ENCODE peak calls at places on chromosome 10, in seven cellular contexts. J is suprapubic skin, G is neural progenitor cell, U is GM23338, M is tibial artery, K is mammary epithelial cell, F is gastrocnemius medialis. I is an unnamed sample. For H3K4me1 and H3K36me3, the result is how much of the 10 kb centered on the place peaks cover.

GRCh38 chr10:126097558-126098215 is 201.3 kb downstream of the FANK1 start:
- DNase-seq in J (no peak), G (no peak), U (peak), M (no peak), K (no peak), F (no peak), I (no peak)

GRCh38 chr10:34116220-34116623 is 698.9 kb downstream of the PARD3 start:
- DNase-seq in J (no peak), G (no peak), U (no peak), M (no peak), K (no peak), F (no peak), I (no peak)

GRCh38 chr10:72335394-72336258 is 19.1 kb downstream of the DNAJB12 start:
- DNase-seq in J (no peak), G (no peak), U (no peak), M (peak), K (peak), F (peak), I (peak)

GRCh38 chr10:80541144-80541750 is 3.5 kb downstream of the SH2D4B start:
- DNase-seq in J (peak), G (no peak), U (no peak), M (no peak), K (no peak), F (no peak), I (no peak)

GRCh38 chr10:25059990-25060389 is 43.6 kb downstream of the THNSL1 start:
- DNase-seq in J (no peak), G (no peak), U (peak), M (peak), K (peak), F (no peak), I (peak)

GRCh38 chr10:25047902-25048301 is 31.5 kb downstream of the THNSL1 start:
- DNase-seq in J (no peak), G (no peak), U (no peak), M (peak), K (peak), F (no peak), I (no peak)

GRCh38 chr10:6491841-6492609 is 88.1 kb downstream of the PRKCQ start:
- DNase-seq in J (no peak), G (no peak), U (no peak), M (no peak), K (peak), F (no peak), I (no peak)

GRCh38 chr10:16845248-16845647 is 28.0 kb upstream of the RSU1 start:
- DNase-seq in J (no peak), G (no peak), U (no peak), M (no peak), K (no peak), F (no peak), I (no peak)

GRCh38 chr10:29873941-29874340 is 185.4 kb downstream of the JCAD start:
- DNase-seq in J (no peak), G (no peak), U (no peak), M (no peak), K (no peak), F (no peak), I (no peak)

GRCh38 chr10:17787087-17787942 is 21.8 kb upstream of the MRC1 start:
- DNase-seq in J (no peak), G (no peak), U (peak), M (no peak), K (peak), F (no peak), I (no peak)

GRCh38 chr10:131909014-131909808 is 8.4 kb downstream of the PPP2R2D start:
- DNase-seq in J (no peak), G (no peak), U (no peak), M (no peak), K (no peak), F (no peak), I (no peak)

GRCh38 chr10:70323697-70324340 is 40.0 kb upstream of the NPFFR1 start:
- DNase-seq in J (peak), G (peak), U (peak), M (no peak), K (no peak), F (peak), I (no peak)

GRCh38 chr10:112848212-112848611 is 101.8 kb upstream of the TCF7L2 start:
- DNase-seq in J (no peak), G (no peak), U (no peak), M (no peak), K (no peak), F (no peak), I (no peak)

GRCh38 chr10:102504179-102504975 is 605 bp downstream of the SUFU start:
- DNase-seq in J (no peak), G (peak), U (peak), M (peak), K (peak), F (no peak), I (peak)

GRCh38 chr10:44051584-44052385 is 333.1 kb downstream of the CXCL12 start:
- DNase-seq in J (no peak), G (no peak), U (no peak), M (no peak), K (peak), F (no peak), I (peak)

GRCh38 chr10:69042838-69043237 is 45.1 kb upstream of the SRGN start:
- DNase-seq in J (no peak), G (no peak), U (no peak), M (no peak), K (no peak), F (no peak), I (no peak)
- H3K4me1 ChIP-seq in J (under half), G (under half), U (under half), M (under half), K (under half), F (under half), I (under half)

DNA sequence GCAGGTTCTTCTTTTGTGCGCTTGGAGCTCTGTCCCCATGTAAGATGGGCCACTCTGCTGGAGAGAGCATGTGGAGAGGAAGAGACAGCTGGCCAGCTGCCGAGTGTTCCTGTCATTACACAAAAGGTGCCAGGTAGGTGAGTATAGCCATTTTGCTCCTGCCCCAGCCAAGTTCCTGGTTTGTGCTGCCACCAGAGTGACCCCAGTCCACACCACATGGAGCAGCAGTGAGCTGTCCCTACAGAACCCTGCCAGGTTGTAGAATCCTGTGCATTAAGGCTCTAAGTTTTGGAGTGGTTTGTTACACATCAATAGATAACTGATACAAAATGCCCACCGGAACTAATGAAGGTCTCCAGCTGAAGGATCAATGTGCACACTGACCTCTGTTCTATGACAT is 84.6 kb upstream of the GHITM start:
- DNase-seq in J (no peak), G (no peak), U (peak), M (no peak), K (no peak), F (no peak), I (no peak)
- TF ChIP-seq CTCF in J (no peak), G (peak), U (peak), M (no peak), K (peak), F (no peak), I (no peak)

GRCh38 chr10:96641396-96641795 is 54.6 kb upstream of the TM9SF3 start:
- DNase-seq in J (no peak), G (no peak), U (no peak), M (no peak), K (no peak), F (no peak), I (no peak)

GRCh38 chr10:96641896-96642295 is 55.1 kb upstream of the TM9SF3 start:
- DNase-seq in J (no peak), G (no peak), U (no peak), M (no peak), K (no peak), F (no peak), I (no peak)

GRCh38 chr10:96643920-96644319 is 57.1 kb upstream of the TM9SF3 start:
- DNase-seq in J (no peak), G (peak), U (no peak), M (no peak), K (no peak), F (no peak), I (no peak)

GRCh38 chr10:96642973-96643372 is 56.2 kb upstream of the TM9SF3 start:
- DNase-seq in J (no peak), G (peak), U (peak), M (peak), K (no peak), F (peak), I (peak)

DNA sequence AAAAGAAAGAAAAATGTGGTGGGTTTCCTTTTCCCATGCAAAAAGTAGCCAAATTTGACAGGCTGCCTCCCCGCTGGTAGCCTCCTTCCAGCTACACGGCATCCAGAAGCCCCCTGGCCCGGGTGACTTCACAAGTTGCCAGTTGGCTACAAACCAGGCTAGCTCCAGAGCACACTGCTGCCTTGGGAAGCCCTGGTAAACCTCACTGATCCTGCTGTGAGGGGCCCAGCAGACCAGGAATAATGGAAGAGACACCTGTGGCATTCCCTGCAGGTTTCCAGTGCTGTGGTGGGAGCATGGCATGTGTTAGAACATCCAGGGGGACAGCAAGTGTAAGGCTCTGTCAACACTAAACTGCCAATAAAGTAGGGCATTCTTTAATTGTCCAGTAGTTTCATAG is 55.7 kb upstream of the TM9SF3 start:
- DNase-seq in J (no peak), G (no peak), U (no peak), M (no peak), K (no peak), F (no peak), I (no peak)
- H3K36me3 ChIP-seq in J (under half), G (under half), U (under half), M (under half), K (under half), F (under half), I (under half)

GRCh38 chr10:31921031-31921430 is 7.6 kb downstream of the ARHGAP12 start:
- DNase-seq in J (no peak), G (no peak), U (no peak), M (no peak), K (no peak), F (no peak), I (no peak)

GRCh38 chr10:31920538-31920937 is 8.1 kb downstream of the ARHGAP12 start:
- DNase-seq in J (no peak), G (no peak), U (no peak), M (no peak), K (no peak), F (no peak), I (no peak)

GRCh38 chr10:31926154-31926553 is 2.5 kb downstream of the ARHGAP12 start:
- DNase-seq in J (no peak), G (no peak), U (no peak), M (no peak), K (peak), F (no peak), I (no peak)

GRCh38 chr10:31924833-31925232 is 3.8 kb downstream of the ARHGAP12 start:
- DNase-seq in J (no peak), G (no peak), U (no peak), M (no peak), K (no peak), F (no peak), I (no peak)

GRCh38 chr10:31923389-31923788 is 5.2 kb downstream of the ARHGAP12 start:
- DNase-seq in J (no peak), G (no peak), U (no peak), M (no peak), K (no peak), F (no peak), I (no peak)
- H3K4me1 ChIP-seq in J (under half), G (under half), U (under half), M (under half), K (under half), F (under half), I (under half)

I was measured in pancreas.